ENCODE peak calls at places on chromosome 11, in ten cellular contexts. W, A, J, K, Y, Z, V, E, X and S are unnamed samples.

GRCh38 chr11:63951779-63952536 is 13.2 kb downstream of the NAA40 start:
- DNase-seq in W (no peak), A (no peak), J (peak; percentile 57), K (no peak), Y (no peak), Z (no peak), V (no peak), E (peak; percentile 50), X (no peak), S (no peak)

GRCh38 chr11:32487270-32487669 is 51.9 kb upstream of the WT1 start:
- DNase-seq in W (no peak), A (no peak), J (no peak), K (no peak), Y (no peak), Z (no peak), V (no peak), E (no peak), X (no peak), S (no peak)

GRCh38 chr11:31487848-31488247 is 21.6 kb downstream of the IMMP1L start:
- DNase-seq in W (no peak), A (no peak), J (no peak), K (peak; percentile 30), Y (peak; percentile 36), Z (no peak), V (peak; percentile 17), E (no peak), X (peak; percentile 30), S (peak; percentile 54)

GRCh38 chr11:69144719-69145365 is 10.9 kb upstream of the SMIM38 start:
- DNase-seq in W (no peak), A (no peak), J (no peak), K (no peak), Y (peak; percentile 60), Z (no peak), V (no peak), E (peak; percentile 40), X (no peak), S (no peak)

GRCh38 chr11:70799386-70799785 is 401.1 kb downstream of the CTTN start:
- DNase-seq in W (no peak), A (no peak), J (no peak), K (no peak), Y (peak; percentile 19), Z (no peak), V (no peak), E (no peak), X (no peak), S (no peak)

GRCh38 chr11:32775908-32776307 is 18.6 kb downstream of the CCDC73 start:
- DNase-seq in W (no peak), A (no peak), J (peak; percentile 35), K (no peak), Y (no peak), Z (no peak), V (no peak), E (no peak), X (no peak), S (no peak)

GRCh38 chr11:121645596-121645995 is 192.8 kb upstream of the SORL1-AS1 start:
- DNase-seq in W (no peak), A (no peak), J (no peak), K (no peak), Y (peak; percentile 33), Z (no peak), V (no peak), E (no peak), X (no peak), S (no peak)

GRCh38 chr11:125176866-125177265 is 12.3 kb downstream of the PKNOX2 start:
- DNase-seq in W (no peak), A (no peak), J (no peak), K (no peak), Y (no peak), Z (no peak), V (no peak), E (no peak), X (no peak), S (no peak)

GRCh38 chr11:72702096-72702495 is 27.9 kb upstream of the PDE2A start:
- DNase-seq in W (no peak), A (no peak), J (no peak), K (no peak), Y (no peak), Z (no peak), V (no peak), E (no peak), X (no peak), S (no peak)

GRCh38 chr11:119782673-119783072 is 53.7 kb upstream of the NECTIN1 start:
- DNase-seq in W (no peak), A (no peak), J (peak; percentile 61), K (no peak), Y (no peak), Z (peak; percentile 7), V (no peak), E (no peak), X (no peak), S (peak; percentile 70)

GRCh38 chr11:8601376-8602133 is 7.5 kb upstream of the STK33 start:
- DNase-seq in W (no peak), A (no peak), J (no peak), K (no peak), Y (no peak), Z (no peak), V (no peak), E (no peak), X (no peak), S (no peak)

GRCh38 chr11:31757245-31757835 is 53.8 kb downstream of the PAX6 start:
- DNase-seq in W (no peak), A (no peak), J (no peak), K (no peak), Y (no peak), Z (no peak), V (no peak), E (no peak), X (peak; percentile 77), S (peak; percentile 97)

GRCh38 chr11:79052539-79052938 is 388.3 kb downstream of the TENM4 start:
- DNase-seq in W (peak; percentile 10), A (no peak), J (no peak), K (no peak), Y (no peak), Z (no peak), V (no peak), E (no peak), X (peak; percentile 21), S (no peak)

GRCh38 chr11:67118059-67118766 is 850 bp upstream of the KDM2A start:
- DNase-seq in W (peak; percentile 55), A (peak; percentile 53), J (peak; percentile 73), K (peak; percentile 65), Y (no peak), Z (peak; percentile 69), V (no peak), E (peak; percentile 71), X (peak; percentile 25), S (peak; percentile 33)

GRCh38 chr11:32438883-32439487 is 3.6 kb upstream of the WT1 start:
- DNase-seq in W (no peak), A (no peak), J (peak; percentile 18), K (no peak), Y (no peak), Z (no peak), V (no peak), E (no peak), X (no peak), S (no peak)

GRCh38 chr11:2582436-2582931 is 117.3 kb downstream of the KCNQ1OT1 start:
- DNase-seq in W (no peak), A (no peak), J (no peak), K (no peak), Y (no peak), Z (peak; percentile 37), V (no peak), E (no peak), X (no peak), S (no peak)

GRCh38 chr11:57644748-57645715 is 4.7 kb downstream of the YPEL4 start:
- DNase-seq in W (peak; percentile 41), A (peak; percentile 85), J (peak; percentile 85), K (peak; percentile 90), Y (peak; percentile 57), Z (peak; percentile 84), V (no peak), E (peak; percentile 91), X (peak; percentile 75), S (peak; percentile 89)

GRCh38 chr11:57741132-57742086 is at the start of gene SELENOH:
- DNase-seq in W (peak; percentile 91), A (peak; percentile 90), J (peak; percentile 89), K (peak; percentile 98), Y (peak; percentile 97), Z (peak; percentile 97), V (peak; percentile 95), E (peak; percentile 94), X (peak; percentile 97), S (peak; percentile 98)

GRCh38 chr11:35050596-35050995 is 88.4 kb upstream of the CD44 start:
- DNase-seq in W (no peak), A (no peak), J (no peak), K (no peak), Y (no peak), Z (no peak), V (no peak), E (no peak), X (no peak), S (no peak)

GRCh38 chr11:109490953-109491733 is 69.2 kb downstream of the C11orf87 start:
- DNase-seq in W (no peak), A (no peak), J (no peak), K (no peak), Y (no peak), Z (no peak), V (no peak), E (no peak), X (no peak), S (no peak)

GRCh38 chr11:82458777-82459176 is 274.9 kb downstream of the FAM181B start:
- DNase-seq in W (no peak), A (no peak), J (no peak), K (no peak), Y (no peak), Z (no peak), V (no peak), E (no peak), X (no peak), S (no peak)

GRCh38 chr11:112016765-112017356 is 8.3 kb upstream of the DLAT start:
- DNase-seq in W (no peak), A (no peak), J (no peak), K (no peak), Y (no peak), Z (no peak), V (peak; percentile 72), E (no peak), X (no peak), S (no peak)

GRCh38 chr11:11472096-11472495 is 119.0 kb upstream of the CSNK2A3 start:
- DNase-seq in W (no peak), A (no peak), J (no peak), K (no peak), Y (no peak), Z (no peak), V (no peak), E (no peak), X (no peak), S (no peak)

GRCh38 chr11:111064118-111064517 is 181.4 kb upstream of the POU2AF2 start:
- DNase-seq in W (no peak), A (no peak), J (no peak), K (no peak), Y (peak; percentile 54), Z (no peak), V (peak; percentile 37), E (no peak), X (no peak), S (no peak)

GRCh38 chr11:128790200-128790599 is 76.9 kb downstream of the KCNJ1 start:
- DNase-seq in W (peak; percentile 52), A (no peak), J (no peak), K (peak; percentile 64), Y (no peak), Z (no peak), V (no peak), E (no peak), X (no peak), S (peak; percentile 22)

GRCh38 chr11:128776088-128776433 is 82.2 kb downstream of the FLI1 start:
- DNase-seq in W (no peak), A (no peak), J (no peak), K (no peak), Y (no peak), Z (no peak), V (no peak), E (no peak), X (no peak), S (no peak)

GRCh38 chr11:45773271-45774022 is 31.5 kb upstream of the SLC35C1 start:
- DNase-seq in W (no peak), A (no peak), J (no peak), K (no peak), Y (no peak), Z (no peak), V (no peak), E (no peak), X (no peak), S (no peak)

GRCh38 chr11:95641506-95641905 is 148.1 kb downstream of the FAM76B start:
- DNase-seq in W (no peak), A (peak; percentile 3), J (peak; percentile 48), K (no peak), Y (no peak), Z (peak; percentile 55), V (peak; percentile 65), E (peak; percentile 41), X (no peak), S (peak; percentile 74)